ENCODE peak calls at places on chromosomes 13 and 19, in five cellular contexts. H is AG10803, W is thoracic aorta, N is progenitor cell of endocrine pancreas, E is left lung. A is an unnamed sample.

GRCh38 chr19:55474269-55475265 is 1.9 kb upstream of the ZNF628 start:
- DNase-seq in H (peak; percentile 56), W (no peak), N (no peak), E (no peak), A (no peak)

GRCh38 chr19:4066176-4066606 is 508 bp downstream of the ZBTB7A start:
- DNase-seq in H (no peak), W (no peak), N (no peak), E (peak; percentile 73), A (no peak)

GRCh38 chr19:45376045-45376724 is 5.8 kb upstream of the ERCC2 start:
- DNase-seq in H (peak; percentile 99), W (no peak), N (no peak), E (peak; percentile 43), A (no peak)

GRCh38 chr13:111380431-111380830 is 60.0 kb downstream of the TEX29 start:
- DNase-seq in H (no peak), W (no peak), N (no peak), E (no peak), A (no peak)

GRCh38 chr13:91567485-91568207 is 169.2 kb downstream of the GPC5 start:
- DNase-seq in H (no peak), W (no peak), N (no peak), E (no peak), A (no peak)

GRCh38 chr19:33393286-33394005 is 19.9 kb downstream of the CEBPG start:
- DNase-seq in H (no peak), W (no peak), N (no peak), E (peak; percentile 31), A (no peak)

GRCh38 chr13:51682691-51683090 is 98.4 kb downstream of the WDFY2 start:
- DNase-seq in H (peak; percentile 47), W (no peak), N (no peak), E (no peak), A (no peak)

GRCh38 chr13:42497798-42498197 is 76.2 kb upstream of the TNFSF11 start:
- DNase-seq in H (no peak), W (no peak), N (no peak), E (no peak), A (no peak)

GRCh38 chr19:17035842-17036424 is 9.3 kb upstream of the CPAMD8 start:
- DNase-seq in H (no peak), W (no peak), N (no peak), E (peak; percentile 73), A (no peak)

GRCh38 chr13:42272115-42272756 is at the start of gene AKAP11:
- DNase-seq in H (peak; percentile 35), W (no peak), N (peak; percentile 48), E (peak; percentile 57), A (peak; percentile 33)

GRCh38 chr19:5041168-5042038 is 72.5 kb downstream of the KDM4B start:
- DNase-seq in H (no peak), W (no peak), N (no peak), E (no peak), A (no peak)

GRCh38 chr19:3350014-3350663 is 16.2 kb upstream of the NFIC start:
- DNase-seq in H (no peak), W (no peak), N (no peak), E (no peak), A (no peak)

GRCh38 chr13:72662548-72662947 is 64.9 kb downstream of the MZT1 start:
- DNase-seq in H (no peak), W (no peak), N (no peak), E (no peak), A (no peak)

GRCh38 chr19:13880059-13880672 is 3.2 kb downstream of the NANOS3 start:
- DNase-seq in H (peak; percentile 92), W (peak; percentile 89), N (peak; percentile 97), E (peak; percentile 98), A (peak; percentile 97)

GRCh38 chr19:51986309-51987291 is at the start of gene ZNF350:
- DNase-seq in H (peak; percentile 96), W (peak; percentile 85), N (peak; percentile 68), E (peak; percentile 95), A (peak; percentile 92)

GRCh38 chr13:113148407-113148806 is 10.0 kb upstream of the PROZ start:
- DNase-seq in H (no peak), W (no peak), N (no peak), E (no peak), A (no peak)

GRCh38 chr19:17021328-17021727 is 5.3 kb downstream of the CPAMD8 start:
- DNase-seq in H (no peak), W (no peak), N (no peak), E (no peak), A (no peak)

GRCh38 chr13:33931397-33931987 is 113.5 kb downstream of the RFC3 start:
- DNase-seq in H (peak; percentile 58), W (no peak), N (peak; percentile 21), E (no peak), A (no peak)

GRCh38 chr13:72166102-72166660 is 299.2 kb upstream of the DACH1 start:
- DNase-seq in H (no peak), W (no peak), N (no peak), E (no peak), A (no peak)

GRCh38 chr13:51364404-51365008 is 25.0 kb downstream of the SERPINE3 start:
- DNase-seq in H (peak; percentile 63), W (no peak), N (no peak), E (no peak), A (no peak)

GRCh38 chr13:70923863-70924752 is 815.9 kb upstream of the KLHL1 start:
- DNase-seq in H (no peak), W (no peak), N (no peak), E (no peak), A (no peak)

GRCh38 chr13:64925727-64926126 is 2304.4 kb downstream of the PCDH9 start:
- DNase-seq in H (no peak), W (no peak), N (no peak), E (no peak), A (no peak)

GRCh38 chr19:33677745-33678426 is 56.1 kb downstream of the CHST8 start:
- DNase-seq in H (no peak), W (no peak), N (peak; percentile 41), E (no peak), A (no peak)

GRCh38 chr13:31159306-31159705 is 2.4 kb downstream of the HSPH1 start:
- DNase-seq in H (no peak), W (no peak), N (no peak), E (no peak), A (no peak)

GRCh38 chr13:50843256-50844043 is at the start of gene DLEU7:
- DNase-seq in H (no peak), W (no peak), N (peak; percentile 25), E (no peak), A (no peak)

GRCh38 chr19:53704011-53704410 is 72.2 kb downstream of the DPRX start:
- DNase-seq in H (no peak), W (no peak), N (no peak), E (no peak), A (no peak)

GRCh38 chr19:53703361-53703760 is 71.6 kb downstream of the DPRX start:
- DNase-seq in H (no peak), W (no peak), N (no peak), E (no peak), A (no peak)

GRCh38 chr19:53707278-53707677 is 75.5 kb downstream of the DPRX start:
- DNase-seq in H (no peak), W (no peak), N (no peak), E (no peak), A (no peak)
- TF ChIP-seq CTCF in H (no peak), W (no peak), N (no peak), E (no peak), A (no peak)

DNA sequence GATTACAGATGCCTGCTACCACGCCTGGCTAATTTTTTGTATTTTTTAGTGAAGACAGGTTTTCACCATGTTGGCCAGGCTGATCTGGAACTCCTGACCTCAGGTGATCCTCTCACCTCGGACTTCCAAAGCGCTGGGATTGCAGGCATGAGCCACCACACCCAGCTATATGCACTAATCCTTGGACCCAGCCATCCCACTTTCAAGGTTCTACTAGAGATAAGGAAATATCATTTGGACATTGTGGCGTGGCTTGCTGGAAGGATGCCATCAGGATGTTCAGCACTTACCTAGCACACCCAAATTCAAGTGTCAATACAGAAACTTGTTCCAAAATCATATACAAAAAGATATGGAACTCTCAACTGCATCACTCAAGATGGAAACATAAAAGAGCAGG is 136.4 kb downstream of the ABCC4 start:
- DNase-seq in H (no peak), W (no peak), N (no peak), E (no peak), A (no peak)
- TF ChIP-seq CTCF in H (no peak), W (no peak), N (no peak), E (no peak), A (no peak)

DNA sequence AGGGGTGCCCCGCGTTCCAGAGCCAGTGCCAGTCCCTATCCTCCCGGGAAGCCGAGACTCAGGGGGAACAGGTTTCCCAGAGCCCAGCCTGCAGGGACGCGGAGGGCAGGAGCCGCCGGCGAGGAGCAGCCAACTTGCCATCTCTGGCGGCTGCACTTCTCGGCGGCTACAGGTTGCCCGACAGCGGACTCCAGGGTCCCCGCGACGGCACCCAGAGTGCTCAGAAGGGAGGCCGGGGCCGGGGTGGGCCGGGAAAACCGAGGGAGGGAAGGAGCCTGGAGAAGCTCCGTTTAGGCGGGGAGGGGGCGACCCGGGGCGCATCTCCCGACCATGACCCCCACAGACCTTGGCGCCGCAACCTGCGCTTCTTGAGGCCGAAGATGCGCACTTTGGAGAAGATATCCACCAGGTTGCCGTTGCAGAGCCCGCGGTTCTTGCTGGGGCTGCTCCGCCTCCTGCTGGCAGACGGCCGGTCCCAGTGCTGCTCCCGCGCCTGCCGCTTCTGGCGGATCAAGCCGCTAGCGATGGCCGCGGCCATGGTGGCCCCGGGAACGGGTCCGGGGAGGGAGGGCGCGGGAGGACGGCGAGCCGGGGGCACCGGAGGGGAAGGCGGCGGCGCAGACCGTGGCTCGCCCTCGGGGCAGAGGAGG is 463.8 kb downstream of the ITGBL1 start:
- DNase-seq in H (no peak), W (no peak), N (no peak), E (no peak), A (no peak)
- TF ChIP-seq CTCF in H (peak; percentile 3), W (no peak), N (peak; percentile 56), E (no peak), A (no peak)

GRCh38 chr19:11499327-11499726 is 6.3 kb downstream of the ZNF653 start:
- DNase-seq in H (no peak), W (no peak), N (no peak), E (no peak), A (no peak)

GRCh38 chr19:11495481-11495880 is 10.2 kb downstream of the ZNF653 start:
- DNase-seq in H (no peak), W (no peak), N (no peak), E (no peak), A (no peak)

GRCh38 chr19:11494634-11495285 is 10.9 kb downstream of the ZNF653 start:
- DNase-seq in H (no peak), W (no peak), N (no peak), E (no peak), A (no peak)

GRCh38 chr19:11495885-11496284 is 9.8 kb downstream of the ZNF653 start:
- DNase-seq in H (no peak), W (no peak), N (no peak), E (no peak), A (no peak)

DNA sequence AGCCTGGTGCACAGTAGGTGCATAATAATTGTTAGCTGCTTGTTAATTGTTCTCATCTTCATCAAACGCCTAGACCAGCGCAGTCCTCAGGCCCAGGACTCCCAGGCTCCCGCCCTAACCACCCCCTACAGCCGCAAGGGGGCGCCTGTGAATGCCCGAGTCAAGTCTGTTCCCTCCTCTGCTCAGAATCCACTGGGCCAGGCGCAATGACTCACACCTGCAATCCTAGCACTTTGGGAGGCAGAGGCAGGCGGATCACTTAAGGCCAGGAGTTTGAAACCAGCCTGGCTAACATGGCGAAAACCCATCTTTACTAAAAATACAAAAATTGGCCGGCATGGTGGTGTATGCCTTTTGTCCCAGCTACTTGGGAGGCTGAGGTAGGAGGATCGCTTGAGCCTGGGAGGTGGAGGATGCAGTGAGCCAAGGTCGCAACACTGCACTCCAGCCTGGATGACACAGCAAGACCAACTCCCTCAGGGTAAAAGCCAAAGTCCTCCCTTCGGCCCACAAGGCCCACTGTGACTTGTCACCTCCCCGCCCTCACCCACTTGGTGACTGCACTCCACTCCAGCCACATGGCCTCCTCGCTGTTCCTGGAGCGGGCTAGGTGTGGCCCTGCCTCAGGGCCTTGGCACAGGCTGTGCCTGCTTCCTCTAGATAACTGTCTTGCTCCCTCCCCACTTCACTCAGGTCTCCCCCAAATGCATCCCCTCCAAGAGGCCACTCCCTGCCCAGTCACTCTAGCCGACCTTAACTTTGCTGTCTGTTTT is 9.1 kb downstream of the ZNF653 start:
- DNase-seq in H (peak; percentile 81), W (peak; percentile 27), N (peak; percentile 51), E (peak; percentile 52), A (peak; percentile 46)
- TF ChIP-seq CTCF in H (peak; percentile 70), W (peak; percentile 65), N (peak; percentile 73), E (peak; percentile 24), A (no peak)

A was measured in omental fat pad.